ENCODE peak calls at places on chromosomes 6 and 20, in nine cellular contexts. M is stimulated activated CD8-positive, alpha-beta memory T cell treated with anti-CD3 and anti-CD28 coated beads, Interleukin-15, amount 100 ng/mL, for 4 hours; B is RWPE1; E is NCI-H1436; G is activated CD4-positive, CD25-positive, alpha-beta regulatory T cell; N is GM23248; U is ureter; X is heart left ventricle; C is stimulated activated CD4-positive, alpha-beta T cell treated with anti-CD3 and anti-CD28 coated beads, Interleukin-1b, Interleukin-23, amount 100 ng/mL, for 1 hour. J is an unnamed sample.

GRCh38 chr6:113564401-113565161 is 292.6 kb upstream of the MARCKS start:
- DNase-seq in X (peak; percentile 90), G (no peak), M (no peak), N (peak; percentile 95), E (peak; percentile 90), U (peak; percentile 45), B (no peak), C (no peak), J (peak; percentile 80)

GRCh38 chr6:38352636-38353035 is 287.1 kb downstream of the BTBD9 start:
- DNase-seq in X (no peak), C (no peak), B (no peak), E (no peak), N (peak; percentile 20), G (no peak), U (no peak), M (no peak), J (no peak)

GRCh38 chr6:138550346-138550767 is 51.1 kb upstream of the NHSL1 start:
- DNase-seq in B (no peak), U (no peak), C (no peak), X (no peak), E (no peak), M (no peak), N (peak; percentile 32), G (no peak), J (no peak)

GRCh38 chr6:39053854-39054576 is 5.4 kb downstream of the GLP1R start:
- DNase-seq in G (no peak), N (no peak), E (no peak), B (no peak), X (no peak), U (no peak), M (no peak), C (no peak), J (no peak)

GRCh38 chr6:143700684-143701342 is 23.0 kb downstream of the PHACTR2 start:
- DNase-seq in G (no peak), N (peak; percentile 21), M (no peak), U (no peak), C (no peak), E (no peak), B (no peak), X (peak; percentile 55), J (no peak)

GRCh38 chr6:151765444-151765886 is 42.0 kb upstream of the ESR1 start:
- DNase-seq in C (no peak), N (peak; percentile 90), M (no peak), U (peak; percentile 65), B (peak; percentile 75), E (peak; percentile 42), X (peak; percentile 41), G (no peak), J (peak; percentile 20)

GRCh38 chr6:38501931-38502330 is 137.8 kb downstream of the BTBD9 start:
- DNase-seq in G (no peak), N (no peak), B (no peak), U (no peak), M (no peak), C (no peak), E (peak; percentile 67), X (no peak), J (no peak)

GRCh38 chr6:11350294-11350693 is 117.8 kb upstream of the NEDD9 start:
- DNase-seq in G (no peak), M (no peak), U (no peak), B (no peak), C (no peak), X (no peak), E (no peak), N (peak; percentile 40), J (no peak)

GRCh38 chr6:83847179-83847578 is 6.0 kb upstream of the RIPPLY2 start:
- DNase-seq in N (no peak), M (no peak), U (no peak), X (no peak), G (no peak), C (no peak), B (no peak), E (no peak), J (no peak)

GRCh38 chr6:81895511-81896185 is 143.2 kb upstream of the TENT5A start:
- DNase-seq in G (no peak), X (no peak), N (peak; percentile 84), U (no peak), B (no peak), M (no peak), E (no peak), C (no peak), J (no peak)

GRCh38 chr6:76697585-76697984 is 625.1 kb upstream of the IMPG1 start:
- DNase-seq in X (no peak), M (no peak), G (no peak), E (no peak), B (peak; percentile 14), C (no peak), U (no peak), N (peak; percentile 22), J (no peak)

GRCh38 chr20:59618131-59618530 is 13.8 kb downstream of the PHACTR3 start:
- DNase-seq in U (no peak), X (no peak), E (no peak), G (no peak), C (no peak), N (no peak), B (no peak), M (no peak), J (no peak)

GRCh38 chr6:37030599-37030998 is 25.1 kb downstream of the FGD2 start:
- DNase-seq in B (no peak), U (no peak), G (no peak), X (no peak), N (no peak), E (no peak), M (no peak), C (no peak), J (no peak)

GRCh38 chr20:63255911-63256704 is 1.8 kb upstream of the NKAIN4 start:
- DNase-seq in X (no peak), E (no peak), C (no peak), G (no peak), U (peak; percentile 54), B (peak; percentile 93), M (no peak), N (no peak), J (no peak)

GRCh38 chr6:166949533-166950442 is 6.6 kb downstream of the RNASET2 start:
- DNase-seq in E (no peak), M (no peak), B (no peak), G (no peak), C (no peak), X (no peak), N (no peak), U (no peak), J (peak; percentile 46)

GRCh38 chr6:130869681-130870080 is 42.5 kb downstream of the SMLR1 start:
- DNase-seq in M (no peak), C (no peak), B (no peak), U (no peak), G (no peak), X (no peak), N (no peak), E (no peak), J (no peak)

GRCh38 chr6:9131616-9132015 is 696.3 kb upstream of the SLC35B3 start:
- DNase-seq in U (no peak), X (no peak), B (no peak), G (no peak), M (no peak), E (peak; percentile 3), C (no peak), N (no peak), J (no peak)

GRCh38 chr6:43074847-43075741 is 1.0 kb upstream of the PTK7 start:
- DNase-seq in G (no peak), E (no peak), C (no peak), U (no peak), X (no peak), N (peak; percentile 77), M (no peak), B (no peak), J (no peak)

GRCh38 chr6:118808794-118809668 is 84.9 kb upstream of the ASF1A start:
- DNase-seq in X (no peak), B (no peak), G (no peak), N (no peak), C (no peak), U (no peak), M (no peak), E (no peak), J (no peak)

GRCh38 chr6:39296745-39297640 is 17.2 kb downstream of the KCNK17 start:
- DNase-seq in N (peak; percentile 85), M (no peak), C (no peak), E (no peak), U (no peak), G (no peak), B (no peak), X (no peak), J (no peak)

GRCh38 chr20:59559024-59559817 is 45.1 kb upstream of the PHACTR3 start:
- DNase-seq in E (no peak), N (no peak), M (no peak), G (no peak), C (no peak), X (no peak), U (no peak), B (no peak), J (no peak)

GRCh38 chr20:2162125-2162822 is 60.6 kb downstream of the STK35 start:
- DNase-seq in E (no peak), B (no peak), M (no peak), U (no peak), G (no peak), N (peak; percentile 14), X (no peak), C (no peak), J (no peak)

GRCh38 chr20:36582322-36582721 is 8.9 kb downstream of the TGIF2 start:
- DNase-seq in B (no peak), M (no peak), X (no peak), N (no peak), U (no peak), E (no peak), G (no peak), C (no peak), J (no peak)

GRCh38 chr20:17747431-17747846 is 47.7 kb downstream of the BANF2 start:
- DNase-seq in E (no peak), C (no peak), U (no peak), X (no peak), G (no peak), B (peak; percentile 69), M (no peak), N (peak; percentile 96), J (no peak)

GRCh38 chr20:23396961-23397620 is 24.2 kb downstream of the NAPB start:
- DNase-seq in C (no peak), X (no peak), B (no peak), E (no peak), G (no peak), N (peak; percentile 7), U (no peak), M (no peak), J (no peak)

GRCh38 chr6:36110863-36111262 is 19.4 kb upstream of the MAPK13 start:
- DNase-seq in E (no peak), C (no peak), G (no peak), X (no peak), N (no peak), M (no peak), B (no peak), U (no peak), J (no peak)

GRCh38 chr6:36788768-36789167 is 50.5 kb downstream of the CPNE5 start:
- DNase-seq in N (peak; percentile 59), U (no peak), E (no peak), M (no peak), B (no peak), G (no peak), C (no peak), X (no peak), J (no peak)

GRCh38 chr20:46183768-46184167 is 65.7 kb downstream of the CD40 start:
- DNase-seq in N (no peak), U (no peak), B (no peak), M (no peak), X (no peak), E (no peak), C (no peak), G (no peak), J (no peak)

GRCh38 chr20:41654884-41655283 is 36.7 kb upstream of the CHD6 start:
- DNase-seq in N (peak; percentile 27), U (no peak), B (peak; percentile 53), E (no peak), G (no peak), X (no peak), C (no peak), M (no peak), J (peak; percentile 54)

GRCh38 chr6:1617466-1618304 is 8.0 kb downstream of the FOXC1 start:
- DNase-seq in B (no peak), C (no peak), U (no peak), E (no peak), X (no peak), M (no peak), N (no peak), G (no peak), J (no peak)

GRCh38 chr6:166861304-166861703 is 95.0 kb downstream of the RNASET2 start:
- DNase-seq in G (no peak), U (no peak), N (no peak), M (no peak), E (no peak), B (no peak), X (no peak), C (no peak), J (no peak)